ENCODE peak calls at places on chromosome 3, in nine cellular contexts. V, U, O, X, P, N, E, K and F are unnamed samples.

GRCh38 chr3:177711637-177712036 is 514.4 kb upstream of the TBL1XR1 start:
- DNase-seq in X (no peak), U (no peak), O (no peak), E (no peak), N (no peak), K (no peak), V (no peak), P (no peak), F (no peak)

GRCh38 chr3:60291115-60291514 is 960.1 kb downstream of the FHIT start:
- DNase-seq in O (no peak), N (no peak), K (no peak), U (no peak), V (no peak), P (no peak), E (no peak), X (no peak), F (no peak)

GRCh38 chr3:110400315-110400714 is 671.3 kb upstream of the NECTIN3 start:
- DNase-seq in V (no peak), E (no peak), K (no peak), U (no peak), N (no peak), O (no peak), X (no peak), P (no peak), F (no peak)

GRCh38 chr3:57079221-57079831 is 18.9 kb downstream of the SPATA12 start:
- DNase-seq in U (peak), V (no peak), O (peak), P (peak), X (peak), K (peak), E (no peak), N (no peak), F (peak)

GRCh38 chr3:195240171-195240701 is 30.7 kb downstream of the XXYLT1 start:
- DNase-seq in O (no peak), N (peak), E (no peak), P (no peak), X (no peak), U (no peak), V (no peak), K (peak), F (no peak)

GRCh38 chr3:181493423-181493822 is 218.3 kb upstream of the SOX2 start:
- DNase-seq in E (no peak), P (no peak), N (no peak), K (no peak), X (no peak), O (no peak), V (no peak), U (no peak), F (no peak)

GRCh38 chr3:34260266-34260990 is 462.0 kb downstream of the PDCD6IP start:
- DNase-seq in K (peak), P (peak), E (no peak), U (peak), N (peak), V (no peak), O (peak), X (peak), F (peak)

GRCh38 chr3:54600441-54601204 is 327.2 kb downstream of the LRTM1 start:
- DNase-seq in O (no peak), N (no peak), K (no peak), U (no peak), V (no peak), P (no peak), X (no peak), E (no peak), F (no peak)

GRCh38 chr3:127408684-127409420 is 121.0 kb upstream of the PRR20G start:
- DNase-seq in V (no peak), E (no peak), K (no peak), O (no peak), X (no peak), U (no peak), N (peak), P (no peak), F (peak)

GRCh38 chr3:25426408-25426807 is 1.7 kb upstream of the RARB start:
- DNase-seq in X (no peak), N (peak), O (no peak), V (no peak), P (no peak), K (no peak), E (no peak), U (peak), F (no peak)

GRCh38 chr3:104519068-104519467 is 847.6 kb upstream of the ALCAM start:
- DNase-seq in O (no peak), K (no peak), N (no peak), U (no peak), V (no peak), P (no peak), X (no peak), E (no peak), F (no peak)

GRCh38 chr3:193890036-193890897 is 245.7 kb upstream of the HES1 start:
- DNase-seq in K (no peak), U (no peak), E (no peak), N (no peak), P (no peak), V (no peak), X (no peak), O (no peak), F (no peak)

GRCh38 chr3:193510154-193510553 is 44.5 kb downstream of the ATP13A4 start:
- DNase-seq in X (no peak), N (no peak), V (no peak), U (no peak), P (no peak), E (no peak), K (no peak), O (no peak), F (no peak)

GRCh38 chr3:142022381-142022780 is 127.0 kb downstream of the TFDP2 start:
- DNase-seq in E (no peak), X (no peak), K (no peak), O (no peak), U (peak), P (no peak), N (no peak), V (no peak), F (peak)